ENCODE peak calls at places on chromosome 21, in ten cellular contexts. V, Y, U, Z, G, H, M, C, L and S are unnamed samples.

GRCh38 chr21:28771790-28772501 is 220.7 kb downstream of the LTN1 start:
- DNase-seq in V (peak), Y (peak), U (no peak), Z (no peak), G (no peak), H (no peak), M (peak), C (no peak), L (peak), S (no peak)

GRCh38 chr21:28229811-28230210 is 762.9 kb downstream of the LTN1 start:
- DNase-seq in V (no peak), Y (peak), U (no peak), Z (no peak), G (no peak), H (no peak), M (peak), C (no peak), L (peak), S (no peak)

GRCh38 chr21:42694751-42695150 is 41.3 kb downstream of the PDE9A start:
- DNase-seq in V (no peak), Y (no peak), U (peak), Z (no peak), G (no peak), H (no peak), M (no peak), C (no peak), L (no peak), S (peak)

GRCh38 chr21:43959231-43960041 is 52.7 kb upstream of the TRAPPC10 start:
- DNase-seq in V (no peak), Y (no peak), U (peak), Z (peak), G (no peak), H (no peak), M (no peak), C (no peak), L (no peak), S (no peak)

GRCh38 chr21:16563795-16564194 is 834.0 kb downstream of the USP25 start:
- DNase-seq in V (no peak), Y (peak), U (peak), Z (peak), G (no peak), H (no peak), M (peak), C (peak), L (peak), S (no peak)

GRCh38 chr21:29887313-29888009 is 52.3 kb downstream of the GRIK1 start:
- DNase-seq in V (no peak), Y (no peak), U (no peak), Z (no peak), G (no peak), H (no peak), M (no peak), C (no peak), L (no peak), S (no peak)

GRCh38 chr21:16079830-16080229 is 350.0 kb downstream of the USP25 start:
- DNase-seq in V (no peak), Y (peak), U (no peak), Z (no peak), G (no peak), H (no peak), M (peak), C (no peak), L (peak), S (no peak)

GRCh38 chr21:15826147-15826780 is 96.5 kb downstream of the USP25 start:
- DNase-seq in V (peak), Y (peak), U (peak), Z (no peak), G (no peak), H (peak), M (peak), C (peak), L (peak), S (no peak)

GRCh38 chr21:14550200-14550599 is 4.1 kb upstream of the SAMSN1 start:
- DNase-seq in V (no peak), Y (no peak), U (no peak), Z (no peak), G (no peak), H (no peak), M (no peak), C (no peak), L (no peak), S (no peak)

GRCh38 chr21:34112316-34113033 is 39.1 kb downstream of the MRPS6 start:
- DNase-seq in V (no peak), Y (peak), U (no peak), Z (no peak), G (no peak), H (no peak), M (no peak), C (no peak), L (peak), S (no peak)

GRCh38 chr21:43918385-43918947 is 53.4 kb downstream of the AGPAT3 start:
- DNase-seq in V (no peak), Y (no peak), U (no peak), Z (no peak), G (no peak), H (no peak), M (no peak), C (no peak), L (no peak), S (peak)

GRCh38 chr21:27580276-27580675 is 613.4 kb upstream of the ADAMTS5 start:
- DNase-seq in V (no peak), Y (peak), U (no peak), Z (no peak), G (no peak), H (no peak), M (peak), C (no peak), L (no peak), S (no peak)

GRCh38 chr21:35460441-35460840 is 411.3 kb upstream of the RUNX1 start:
- DNase-seq in V (no peak), Y (no peak), U (no peak), Z (no peak), G (no peak), H (no peak), M (no peak), C (no peak), L (no peak), S (no peak)

GRCh38 chr21:34227386-34227852 is 136.4 kb upstream of the KCNE2 start:
- DNase-seq in V (peak), Y (peak), U (no peak), Z (no peak), G (no peak), H (no peak), M (no peak), C (no peak), L (no peak), S (peak)

GRCh38 chr21:38768385-38769071 is 37.2 kb upstream of the ETS2 start:
- DNase-seq in V (peak), Y (peak), U (no peak), Z (no peak), G (no peak), H (peak), M (peak), C (no peak), L (peak), S (no peak)

GRCh38 chr21:36035381-36035791 is 24.9 kb downstream of the SETD4 start:
- DNase-seq in V (no peak), Y (no peak), U (peak), Z (no peak), G (no peak), H (no peak), M (no peak), C (peak), L (no peak), S (no peak)

GRCh38 chr21:29678616-29679015 is 261.2 kb downstream of the GRIK1 start:
- DNase-seq in V (no peak), Y (no peak), U (no peak), Z (no peak), G (no peak), H (no peak), M (peak), C (no peak), L (no peak), S (no peak)

GRCh38 chr21:42027804-42028753 is 17.9 kb upstream of the ZBTB21 start:
- DNase-seq in V (no peak), Y (no peak), U (no peak), Z (no peak), G (no peak), H (no peak), M (peak), C (no peak), L (peak), S (peak)

GRCh38 chr21:16330340-16331319 is 600.8 kb downstream of the USP25 start:
- DNase-seq in V (peak), Y (peak), U (no peak), Z (no peak), G (no peak), H (peak), M (peak), C (peak), L (peak), S (no peak)

GRCh38 chr21:41848971-41849580 is 30.1 kb downstream of the PRDM15 start:
- DNase-seq in V (no peak), Y (no peak), U (no peak), Z (no peak), G (no peak), H (no peak), M (no peak), C (no peak), L (no peak), S (peak)

GRCh38 chr21:34797926-34798595 is 129.3 kb downstream of the CLIC6 start:
- DNase-seq in V (no peak), Y (no peak), U (no peak), Z (no peak), G (no peak), H (no peak), M (no peak), C (no peak), L (no peak), S (no peak)

GRCh38 chr21:18760247-18760646 is 356.7 kb upstream of the TMPRSS15 start:
- DNase-seq in V (no peak), Y (no peak), U (no peak), Z (no peak), G (no peak), H (no peak), M (no peak), C (no peak), L (no peak), S (no peak)

GRCh38 chr21:43819511-43820405 is 30.4 kb downstream of the RRP1 start:
- DNase-seq in V (no peak), Y (no peak), U (peak), Z (peak), G (no peak), H (no peak), M (no peak), C (no peak), L (no peak), S (no peak)

GRCh38 chr21:44425895-44426662 is 29.2 kb upstream of the LRRC3 start:
- DNase-seq in V (no peak), Y (no peak), U (peak), Z (no peak), G (peak), H (no peak), M (no peak), C (no peak), L (no peak), S (peak)

GRCh38 chr21:26849428-26850115 is 4.4 kb upstream of the ADAMTS1 start:
- DNase-seq in V (no peak), Y (peak), U (peak), Z (no peak), G (no peak), H (peak), M (peak), C (peak), L (peak), S (no peak)

GRCh38 chr21:38661296-38662223 is 144.2 kb upstream of the ETS2 start:
- DNase-seq in V (no peak), Y (peak), U (peak), Z (peak), G (peak), H (no peak), M (peak), C (peak), L (peak), S (peak)

GRCh38 chr21:34960672-34961071 is 88.4 kb downstream of the RUNX1 start:
- DNase-seq in V (no peak), Y (no peak), U (peak), Z (no peak), G (no peak), H (no peak), M (no peak), C (no peak), L (no peak), S (no peak)

GRCh38 chr21:39159342-39160063 is 23.7 kb downstream of the PSMG1 start:
- DNase-seq in V (no peak), Y (no peak), U (no peak), Z (no peak), G (no peak), H (peak), M (no peak), C (no peak), L (no peak), S (no peak)

GRCh38 chr21:34284613-34285160 is 79.1 kb upstream of the KCNE2 start:
- DNase-seq in V (no peak), Y (no peak), U (no peak), Z (no peak), G (no peak), H (no peak), M (no peak), C (no peak), L (no peak), S (no peak)

GRCh38 chr21:42403611-42404231 is at the start of gene UBASH3A:
- DNase-seq in V (no peak), Y (no peak), U (no peak), Z (peak), G (no peak), H (no peak), M (no peak), C (no peak), L (no peak), S (peak)

GRCh38 chr21:32463889-32464300 is 51.4 kb downstream of the EVA1C start:
- DNase-seq in V (peak), Y (peak), U (no peak), Z (no peak), G (no peak), H (no peak), M (peak), C (no peak), L (peak), S (no peak)

GRCh38 chr21:16536661-16537359 is 807.0 kb downstream of the USP25 start:
- DNase-seq in V (no peak), Y (peak), U (no peak), Z (no peak), G (no peak), H (no peak), M (no peak), C (no peak), L (peak), S (no peak)

GRCh38 chr21:44467859-44468195 is 12.5 kb downstream of the LRRC3 start:
- DNase-seq in V (no peak), Y (no peak), U (no peak), Z (no peak), G (no peak), H (no peak), M (no peak), C (no peak), L (no peak), S (no peak)

GRCh38 chr21:42376338-42376982 is 10.1 kb upstream of the TFF1 start:
- DNase-seq in V (no peak), Y (no peak), U (peak), Z (peak), G (no peak), H (no peak), M (peak), C (no peak), L (no peak), S (peak)

DNA sequence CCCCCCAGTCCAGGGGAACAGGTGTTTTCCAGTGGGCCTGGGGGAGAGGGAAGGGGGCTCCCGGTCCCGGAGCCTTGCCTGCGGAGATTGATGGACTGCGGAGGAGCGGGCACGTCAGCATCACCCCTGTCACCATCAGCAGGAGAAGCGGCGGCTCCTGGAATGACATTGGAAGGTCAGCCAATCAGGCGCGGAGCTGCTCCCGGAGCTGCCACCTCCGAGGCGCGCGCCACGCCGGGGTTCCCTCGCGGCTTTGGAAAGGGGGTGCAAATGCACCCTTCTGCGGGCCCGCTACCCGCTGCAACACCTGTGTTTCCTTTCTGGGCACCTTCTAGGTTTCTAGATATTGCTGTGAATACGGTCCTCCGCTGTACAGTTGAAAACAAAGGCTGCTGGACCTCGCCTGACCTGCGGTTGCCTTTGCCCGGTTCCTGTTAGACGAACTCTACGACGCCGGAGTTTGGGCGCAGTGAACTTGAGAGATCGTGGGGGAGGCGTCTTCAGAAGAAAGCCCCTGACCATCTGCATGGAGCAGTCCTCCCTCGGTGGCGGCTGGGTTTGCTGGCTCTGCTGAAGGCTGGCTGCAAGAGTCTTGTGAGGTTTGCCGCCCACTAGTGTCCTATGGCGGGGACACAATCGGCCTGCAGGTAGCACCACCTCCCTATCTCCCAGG is 5.3 kb downstream of the DSCAM start:
- DNase-seq in V (no peak), Y (peak), U (peak), Z (peak), G (peak), H (no peak), M (no peak), C (peak), L (peak), S (no peak)
- H3K4me3 ChIP-seq in V (no peak), Y (peak), U (peak), Z (peak), G (no peak), H (no peak), M (no peak), C (peak), L (peak), S (no peak)

GRCh38 chr21:17610862-17611261 is 1.8 kb downstream of the BTG3 start:
- DNase-seq in V (no peak), Y (no peak), U (no peak), Z (no peak), G (no peak), H (peak), M (peak), C (no peak), L (no peak), S (no peak)

GRCh38 chr21:17612023-17612564 is 607 bp downstream of the BTG3 start:
- DNase-seq in V (no peak), Y (peak), U (peak), Z (peak), G (peak), H (peak), M (peak), C (peak), L (peak), S (peak)

GRCh38 chr21:17611414-17612022 is 1.2 kb downstream of the BTG3 start:
- DNase-seq in V (peak), Y (peak), U (peak), Z (peak), G (peak), H (peak), M (peak), C (peak), L (peak), S (peak)

GRCh38 chr21:17612565-17613241 is at the start of gene BTG3:
- DNase-seq in V (peak), Y (peak), U (peak), Z (peak), G (peak), H (peak), M (peak), C (peak), L (peak), S (peak)

DNA sequence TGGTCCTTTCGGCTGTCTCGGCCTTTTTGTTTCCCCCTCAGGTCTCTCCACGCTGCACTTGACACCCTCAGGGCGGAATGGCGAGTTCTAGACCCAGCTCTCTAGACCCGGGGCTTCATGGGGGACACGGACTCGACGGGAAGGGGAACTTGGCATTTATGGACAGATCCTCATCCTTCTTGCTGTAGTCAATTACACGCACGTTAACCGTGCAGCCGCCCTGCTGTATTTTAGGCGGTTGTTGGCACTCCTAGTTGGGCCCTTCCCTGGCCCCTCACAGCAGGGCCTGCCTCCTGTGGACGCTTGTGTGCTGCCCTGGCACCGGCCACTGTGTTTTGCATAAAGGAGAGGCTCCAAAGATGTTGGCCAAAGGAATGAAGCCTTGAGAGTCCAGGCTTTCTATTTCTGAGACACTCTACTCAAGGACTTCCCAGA is 558 bp upstream of the BTG3 start:
- DNase-seq in V (no peak), Y (no peak), U (no peak), Z (peak), G (peak), H (peak), M (peak), C (no peak), L (peak), S (peak)
- H3K4me3 ChIP-seq in V (peak), Y (peak), U (peak), Z (peak), G (peak), H (peak), M (peak), C (peak), L (peak), S (peak)

GRCh38 chr21:37458669-37459276 is 92.2 kb downstream of the DYRK1A start:
- DNase-seq in V (no peak), Y (no peak), U (no peak), Z (no peak), G (no peak), H (no peak), M (no peak), C (no peak), L (no peak), S (no peak)

GRCh38 chr21:37454869-37455503 is 88.4 kb downstream of the DYRK1A start:
- DNase-seq in V (no peak), Y (no peak), U (no peak), Z (no peak), G (no peak), H (no peak), M (no peak), C (no peak), L (no peak), S (no peak)

GRCh38 chr21:37452222-37452621 is 85.6 kb downstream of the DYRK1A start:
- DNase-seq in V (peak), Y (peak), U (no peak), Z (no peak), G (peak), H (no peak), M (peak), C (peak), L (peak), S (no peak)

GRCh38 chr21:37453350-37453749 is 86.8 kb downstream of the DYRK1A start:
- DNase-seq in V (no peak), Y (no peak), U (no peak), Z (no peak), G (no peak), H (no peak), M (no peak), C (no peak), L (no peak), S (no peak)

DNA sequence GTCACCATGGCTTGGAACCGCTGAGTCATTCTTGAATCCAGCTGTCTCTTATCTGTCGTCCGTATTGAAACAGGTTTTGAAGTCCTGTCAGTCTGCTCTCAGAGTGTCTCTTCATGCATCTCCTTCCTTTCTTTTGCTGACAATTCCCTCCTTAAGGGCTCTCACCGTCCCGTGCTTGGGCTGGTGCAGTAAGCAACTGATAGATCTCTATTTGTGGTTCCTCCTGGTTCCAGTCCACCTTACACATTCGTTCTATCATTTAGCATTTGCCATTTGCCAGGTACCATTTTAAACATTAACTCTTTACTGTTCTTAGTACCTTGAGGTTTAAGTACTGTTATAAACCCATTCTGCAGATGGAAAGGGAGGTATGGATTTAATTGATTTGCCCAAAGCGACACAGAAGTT is 88.9 kb downstream of the DYRK1A start:
- DNase-seq in V (no peak), Y (no peak), U (no peak), Z (no peak), G (no peak), H (no peak), M (peak), C (no peak), L (no peak), S (no peak)
- H3K4me3 ChIP-seq in V (no peak), Y (no peak), U (no peak), Z (no peak), G (no peak), H (no peak), M (no peak), C (no peak), L (no peak), S (no peak)

GRCh38 chr21:40204956-40205355 is 337.7 kb downstream of the PCP4 start:
- DNase-seq in V (no peak), Y (no peak), U (no peak), Z (no peak), G (no peak), H (no peak), M (no peak), C (no peak), L (no peak), S (no peak)

DNA sequence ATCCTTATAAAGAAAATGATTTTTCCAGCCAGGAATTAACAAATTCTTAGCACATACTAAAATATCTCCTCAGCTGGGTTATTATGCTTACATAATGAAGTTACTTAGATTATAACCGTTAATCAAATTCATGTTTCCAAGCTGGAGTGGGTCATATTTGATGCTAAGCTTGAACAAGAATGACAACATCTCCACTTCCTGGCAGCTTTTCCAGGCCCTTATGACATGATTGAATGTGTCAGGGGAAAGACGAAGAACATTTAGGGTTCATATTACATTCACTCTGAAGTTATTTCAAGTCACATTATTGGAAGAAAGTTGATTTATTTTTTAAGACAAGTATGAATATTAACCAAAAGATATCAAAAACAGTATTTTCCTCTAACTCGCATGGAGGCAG is 333.7 kb downstream of the PCP4 start:
- DNase-seq in V (no peak), Y (no peak), U (no peak), Z (no peak), G (no peak), H (no peak), M (no peak), C (no peak), L (no peak), S (no peak)
- H3K4me3 ChIP-seq in V (no peak), Y (no peak), U (no peak), Z (no peak), G (no peak), H (no peak), M (no peak), C (no peak), L (no peak), S (no peak)